ENCODE peak calls at places on chromosomes 7 and 10, in six cellular contexts. X is PC-3, J is neural progenitor cell, R is GM23248, W is HCT116, M is hepatocyte. V is an unnamed sample.

GRCh38 chr10:47406548-47406869 is 22.4 kb upstream of the ZNF488 start:
- DNase-seq in X (no peak), J (no peak), R (no peak), W (no peak), M (no peak), V (no peak)

GRCh38 chr7:97179454-97180104 is 62.1 kb downstream of the SDHAF3 start:
- DNase-seq in X (peak; percentile 60), J (peak; percentile 72), R (peak; percentile 69), W (peak; percentile 29), M (peak; percentile 79), V (peak; percentile 66)

GRCh38 chr10:73967544-73967943 is 30.4 kb upstream of the VCL start:
- DNase-seq in X (no peak), J (no peak), R (no peak), W (no peak), M (no peak), V (no peak)

GRCh38 chr7:158378978-158379377 is 208.6 kb downstream of the PTPRN2 start:
- DNase-seq in X (no peak), J (no peak), R (no peak), W (no peak), M (no peak), V (no peak)

GRCh38 chr10:132665946-132666732 is 119.8 kb downstream of the NKX6-2 start:
- DNase-seq in X (peak; percentile 92), J (no peak), R (peak; percentile 95), W (no peak), M (no peak), V (no peak)

GRCh38 chr7:102081244-102081627 is 205.4 kb upstream of the SH2B2 start:
- DNase-seq in X (no peak), J (no peak), R (no peak), W (no peak), M (no peak), V (no peak)

GRCh38 chr10:62037890-62038608 is 136.6 kb downstream of the ARID5B start:
- DNase-seq in X (peak; percentile 98), J (no peak), R (no peak), W (no peak), M (peak; percentile 51), V (no peak)

GRCh38 chr7:107020400-107020799 is 24.1 kb upstream of the PRKAR2B start:
- DNase-seq in X (no peak), J (no peak), R (no peak), W (no peak), M (no peak), V (no peak)

GRCh38 chr7:90232440-90232839 is 12.5 kb upstream of the CFAP69 start:
- DNase-seq in X (no peak), J (no peak), R (no peak), W (no peak), M (no peak), V (no peak)

GRCh38 chr10:64159910-64160872 is 639.0 kb downstream of the REEP3 start:
- DNase-seq in X (no peak), J (peak; percentile 35), R (no peak), W (no peak), M (no peak), V (no peak)

GRCh38 chr7:124322561-124322960 is 289.7 kb upstream of the TMEM229A start:
- DNase-seq in X (peak; percentile 62), J (no peak), R (no peak), W (no peak), M (no peak), V (no peak)

GRCh38 chr10:129771576-129772471 is 192.2 kb downstream of the EBF3 start:
- DNase-seq in X (no peak), J (no peak), R (no peak), W (no peak), M (no peak), V (no peak)

GRCh38 chr7:131471605-131472004 is 84.8 kb downstream of the PODXL start:
- DNase-seq in X (no peak), J (no peak), R (no peak), W (no peak), M (no peak), V (no peak)

GRCh38 chr7:50314778-50315177 is 10.3 kb downstream of the IKZF1 start:
- DNase-seq in X (no peak), J (no peak), R (no peak), W (no peak), M (no peak), V (no peak)

GRCh38 chr7:79377097-79377496 is 76.4 kb downstream of the MAGI2 start:
- DNase-seq in X (no peak), J (no peak), R (peak; percentile 53), W (no peak), M (no peak), V (no peak)

GRCh38 chr10:90407116-90407515 is 450.7 kb downstream of the HTR7 start:
- DNase-seq in X (peak; percentile 93), J (no peak), R (no peak), W (no peak), M (no peak), V (no peak)
- TF ChIP-seq EZH2phosphoT487 in X (no peak), J (no peak), R (no peak), W (no peak), M (no peak), V (no peak)

GRCh38 chr7:140326116-140326928 is 72.0 kb downstream of the SLC37A3 start:
- DNase-seq in X (peak; percentile 65), J (peak; percentile 75), R (peak; percentile 85), W (no peak), M (peak; percentile 82), V (peak; percentile 60)
- TF ChIP-seq EZH2phosphoT487 in X (no peak), J (no peak), R (no peak), W (no peak), M (no peak), V (no peak)

GRCh38 chr10:44516941-44517340 is 132.0 kb upstream of the CXCL12 start:
- DNase-seq in X (no peak), J (no peak), R (no peak), W (no peak), M (no peak), V (no peak)
- TF ChIP-seq EZH2phosphoT487 in X (no peak), J (no peak), R (no peak), W (no peak), M (no peak), V (no peak)

GRCh38 chr10:78173360-78174020 is 139.8 kb downstream of the RPS24 start:
- DNase-seq in X (no peak), J (no peak), R (peak; percentile 61), W (no peak), M (no peak), V (no peak)
- TF ChIP-seq EZH2phosphoT487 in X (no peak), J (no peak), R (no peak), W (no peak), M (no peak), V (no peak)

GRCh38 chr10:3852147-3852904 is 67.3 kb upstream of the KLF6 start:
- DNase-seq in X (peak; percentile 94), J (no peak), R (peak; percentile 99), W (peak; percentile 99), M (peak; percentile 95), V (no peak)
- TF ChIP-seq EZH2phosphoT487 in X (no peak), J (no peak), R (no peak), W (no peak), M (no peak), V (no peak)

GRCh38 chr10:88687853-88688467 is 18.1 kb upstream of the LIPK start:
- DNase-seq in X (no peak), J (peak; percentile 21), R (peak; percentile 54), W (peak; percentile 32), M (peak; percentile 19), V (peak; percentile 26)
- TF ChIP-seq EZH2phosphoT487 in X (no peak), J (no peak), R (no peak), W (no peak), M (no peak), V (no peak)

DNA sequence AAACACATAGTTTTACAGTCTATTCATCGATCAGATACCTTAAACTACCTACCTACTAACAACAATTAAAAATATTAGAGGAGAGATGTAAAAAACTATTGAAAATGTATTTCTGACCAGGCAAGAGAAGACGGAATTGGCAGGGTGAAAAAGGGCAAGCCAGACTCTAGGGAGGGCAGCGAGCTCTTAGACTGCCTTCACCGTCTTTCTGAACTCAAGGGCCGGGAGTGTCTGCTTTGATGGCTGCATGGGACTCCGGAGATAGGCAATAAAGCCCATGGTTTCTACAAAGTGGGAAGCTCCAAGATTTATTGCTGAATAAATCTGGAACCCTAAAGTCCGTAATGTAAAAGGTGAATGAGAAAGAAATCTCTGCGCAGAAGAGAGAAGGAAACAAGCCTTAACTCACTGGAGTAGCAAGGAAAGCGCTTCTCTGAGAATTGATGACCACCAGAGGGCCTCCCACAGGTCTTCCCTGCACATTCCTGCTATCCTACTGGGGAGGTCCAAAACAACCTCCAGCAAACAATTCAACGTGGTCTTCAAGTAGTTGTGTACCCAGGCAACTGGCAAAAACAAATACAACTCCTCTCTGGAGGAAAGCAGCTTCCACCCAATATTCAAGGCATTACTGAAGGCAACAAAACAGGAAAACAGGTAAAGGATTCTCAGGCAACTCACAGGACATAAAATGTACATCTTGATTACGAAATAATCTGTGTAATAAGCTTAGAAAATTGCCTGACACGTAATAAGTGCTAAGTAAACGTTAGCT is 181.3 kb downstream of the SDK1 start:
- DNase-seq in X (peak; percentile 53), J (peak; percentile 77), R (peak; percentile 9), W (peak; percentile 18), M (peak; percentile 58), V (peak; percentile 23)
- TF ChIP-seq EZH2phosphoT487 in X (no peak), J (no peak), R (no peak), W (no peak), M (no peak), V (no peak)

GRCh38 chr7:140200102-140200989 is 23.6 kb upstream of the KDM7A start:
- DNase-seq in X (peak; percentile 37), J (no peak), R (peak; percentile 91), W (no peak), M (no peak), V (no peak)

GRCh38 chr7:140195859-140196258 is 19.1 kb upstream of the KDM7A start:
- DNase-seq in X (no peak), J (no peak), R (no peak), W (no peak), M (no peak), V (no peak)

GRCh38 chr7:140197938-140198337 is 21.2 kb upstream of the KDM7A start:
- DNase-seq in X (no peak), J (no peak), R (no peak), W (no peak), M (no peak), V (no peak)

GRCh38 chr7:140197218-140197890 is 20.6 kb upstream of the KDM7A start:
- DNase-seq in X (no peak), J (no peak), R (no peak), W (no peak), M (no peak), V (no peak)

GRCh38 chr7:140196361-140197217 is 19.8 kb upstream of the KDM7A start:
- DNase-seq in X (no peak), J (no peak), R (peak; percentile 74), W (no peak), M (no peak), V (no peak)
- TF ChIP-seq EZH2phosphoT487 in X (no peak), J (no peak), R (no peak), W (no peak), M (no peak), V (no peak)